ENCODE peak calls at places on chromosomes 5 and 9, in ten cellular contexts. C, R, G, V, Y, D, J, W, Q and E are unnamed samples.

GRCh38 chr5:126814721-126815404 is 37.9 kb downstream of the LMNB1 start:
- DNase-seq in C (no peak), R (no peak), G (no peak), V (no peak), Y (no peak), D (no peak), J (no peak), W (peak; percentile 10), Q (peak; percentile 51), E (no peak)

GRCh38 chr5:134749415-134749814 is 9.2 kb upstream of the DDX46 start:
- DNase-seq in C (no peak), R (no peak), G (no peak), V (no peak), Y (no peak), D (no peak), J (no peak), W (no peak), Q (no peak), E (no peak)

GRCh38 chr5:6475626-6476312 is 27.1 kb downstream of the UBE2QL1 start:
- DNase-seq in C (no peak), R (no peak), G (no peak), V (peak; percentile 49), Y (peak; percentile 86), D (no peak), J (no peak), W (peak; percentile 50), Q (no peak), E (no peak)

GRCh38 chr5:97554992-97555981 is 372.2 kb upstream of the RIOK2 start:
- DNase-seq in C (no peak), R (peak; percentile 49), G (no peak), V (no peak), Y (no peak), D (no peak), J (no peak), W (no peak), Q (peak; percentile 22), E (no peak)

GRCh38 chr5:178231736-178232123 is 872 bp downstream of the PHYKPL start:
- DNase-seq in C (no peak), R (no peak), G (no peak), V (no peak), Y (no peak), D (no peak), J (no peak), W (no peak), Q (no peak), E (no peak)

GRCh38 chr5:93593476-93594060 is 10.5 kb downstream of the NR2F1 start:
- DNase-seq in C (no peak), R (no peak), G (no peak), V (no peak), Y (peak; percentile 51), D (no peak), J (peak; percentile 48), W (no peak), Q (no peak), E (no peak)

GRCh38 chr9:130073373-130073772 is 19.7 kb downstream of the GPR107 start:
- DNase-seq in C (no peak), R (no peak), G (peak; percentile 69), V (no peak), Y (no peak), D (no peak), J (no peak), W (no peak), Q (peak; percentile 87), E (no peak)

GRCh38 chr9:110918316-110919054 is 119.8 kb downstream of the LPAR1 start:
- DNase-seq in C (no peak), R (peak; percentile 56), G (no peak), V (no peak), Y (no peak), D (no peak), J (no peak), W (peak; percentile 78), Q (peak; percentile 54), E (no peak)

GRCh38 chr5:53095931-53096525 is 13.5 kb downstream of the MOCS2 start:
- DNase-seq in C (peak; percentile 61), R (peak; percentile 41), G (peak; percentile 64), V (peak; percentile 68), Y (peak; percentile 60), D (no peak), J (no peak), W (peak; percentile 80), Q (peak; percentile 81), E (peak; percentile 72)

GRCh38 chr5:108382784-108383358 is 973 bp upstream of the FBXL17 start:
- DNase-seq in C (no peak), R (no peak), G (peak; percentile 23), V (no peak), Y (no peak), D (no peak), J (no peak), W (no peak), Q (no peak), E (no peak)

GRCh38 chr5:149277821-149278220 is 6.2 kb downstream of the AFAP1L1 start:
- DNase-seq in C (no peak), R (no peak), G (no peak), V (no peak), Y (no peak), D (no peak), J (no peak), W (no peak), Q (peak; percentile 72), E (no peak)

GRCh38 chr9:93259490-93260289 is 75.8 kb downstream of the WNK2 start:
- DNase-seq in C (no peak), R (no peak), G (no peak), V (peak; percentile 22), Y (no peak), D (no peak), J (peak; percentile 39), W (no peak), Q (no peak), E (peak; percentile 16)

GRCh38 chr5:1651971-1652872 is 128.5 kb upstream of the LPCAT1 start:
- DNase-seq in C (no peak), R (no peak), G (no peak), V (no peak), Y (no peak), D (no peak), J (peak; percentile 39), W (no peak), Q (no peak), E (no peak)

GRCh38 chr5:54612711-54613110 is 95.2 kb downstream of the SNX18 start:
- DNase-seq in C (no peak), R (no peak), G (no peak), V (no peak), Y (no peak), D (no peak), J (no peak), W (no peak), Q (no peak), E (no peak)

GRCh38 chr5:61860978-61861377 is 445.0 kb upstream of the KIF2A start:
- DNase-seq in C (no peak), R (no peak), G (no peak), V (no peak), Y (no peak), D (no peak), J (no peak), W (no peak), Q (no peak), E (no peak)
- TF ChIP-seq CTCF in C (no peak), R (no peak), G (no peak), V (no peak), Y (no peak), D (no peak), J (no peak), W (no peak), Q (no peak), E (no peak)

DNA sequence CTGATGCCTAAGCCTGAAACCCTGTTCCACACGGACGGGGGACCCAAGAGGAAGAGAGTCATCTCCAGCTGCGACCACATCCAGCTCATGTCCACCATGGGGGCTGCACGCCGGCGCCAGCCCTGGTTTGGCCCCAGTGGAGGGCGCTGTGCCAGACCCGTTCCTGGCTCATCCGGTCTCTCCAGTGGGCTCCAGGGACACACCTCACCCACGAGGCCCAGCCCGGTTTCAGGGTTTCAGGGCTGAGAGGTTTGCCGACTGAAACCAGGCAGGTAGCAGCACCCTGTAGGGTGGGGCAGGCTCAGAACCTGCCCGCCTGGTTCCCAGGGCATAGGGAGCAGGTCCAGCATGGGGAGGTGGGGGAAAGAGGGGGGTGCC is 71.4 kb upstream of the STXBP1 start:
- DNase-seq in C (no peak), R (no peak), G (no peak), V (peak; percentile 71), Y (peak; percentile 67), D (no peak), J (no peak), W (peak; percentile 42), Q (no peak), E (no peak)
- TF ChIP-seq CTCF in C (no peak), R (no peak), G (no peak), V (no peak), Y (no peak), D (no peak), J (no peak), W (peak; percentile 26), Q (no peak), E (no peak)

DNA sequence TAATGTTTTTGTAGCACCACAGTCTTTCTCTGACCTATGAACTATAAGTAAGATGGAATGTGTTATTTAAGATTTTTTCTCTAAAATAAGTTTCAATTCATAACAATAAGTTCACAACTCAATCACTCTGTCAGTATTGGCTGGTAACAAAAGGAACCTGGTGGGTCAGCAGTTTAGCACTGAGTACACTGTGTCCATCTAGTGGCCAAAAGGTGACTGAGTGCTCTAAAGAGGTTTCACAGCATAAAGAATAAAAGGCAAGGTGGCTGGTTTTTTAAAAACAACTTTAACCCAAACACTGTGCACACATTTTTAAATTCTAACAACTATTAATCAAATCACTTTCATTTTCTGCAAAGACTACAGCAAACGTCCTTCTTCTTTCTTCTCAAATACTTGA is 443.3 kb downstream of the PDE4D start:
- DNase-seq in C (no peak), R (no peak), G (no peak), V (no peak), Y (no peak), D (no peak), J (no peak), W (peak; percentile 43), Q (no peak), E (no peak)
- TF ChIP-seq CTCF in C (no peak), R (peak; percentile 34), G (no peak), V (no peak), Y (no peak), D (no peak), J (peak; percentile 32), W (peak; percentile 65), Q (peak; percentile 26), E (no peak)

DNA sequence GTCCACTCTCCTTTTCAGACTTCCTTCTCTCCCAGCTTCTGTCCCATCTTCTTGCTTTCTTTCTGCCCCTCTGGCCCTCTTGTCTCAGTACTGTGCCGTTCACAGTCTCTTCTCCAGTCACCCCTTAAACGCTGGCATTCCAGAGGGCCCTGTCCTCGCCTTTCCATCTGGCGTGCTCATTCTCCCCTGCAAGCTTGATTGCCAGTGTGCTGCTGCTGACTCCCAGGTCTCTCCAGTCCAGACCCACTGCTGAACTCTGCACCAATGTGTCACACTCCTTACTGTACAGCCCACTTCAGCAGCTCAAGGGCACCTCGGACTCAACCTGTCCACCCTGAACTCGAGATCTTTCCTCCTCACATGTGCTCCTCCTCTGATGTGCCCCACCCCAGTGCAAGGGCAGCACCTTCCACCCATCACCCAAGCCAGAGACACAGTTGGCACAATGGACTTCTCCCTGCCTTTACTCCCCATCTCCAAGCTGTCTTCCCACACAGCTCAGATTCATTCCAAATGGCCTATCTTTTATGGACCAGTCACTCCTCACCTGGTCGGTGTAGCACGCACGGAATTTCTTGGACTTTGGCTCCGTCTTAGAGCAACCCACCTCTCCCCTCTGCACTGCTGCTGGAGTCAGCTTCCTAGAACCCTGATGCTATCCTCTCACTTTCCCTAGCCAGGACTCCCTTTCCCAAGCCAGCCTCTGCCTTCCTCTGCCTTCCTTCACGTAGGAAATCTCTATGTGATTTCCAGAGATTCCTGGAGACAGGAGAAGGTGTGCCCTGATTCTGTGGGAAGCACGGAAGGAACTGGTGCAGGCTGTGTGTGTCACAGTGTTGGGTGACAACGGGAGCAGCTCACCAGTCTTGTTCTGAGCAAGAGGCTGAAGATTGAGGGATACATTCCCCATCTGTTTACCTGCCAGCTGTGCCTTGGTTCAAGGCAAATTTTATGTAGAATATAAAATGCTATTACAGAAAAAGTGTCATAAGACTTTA is 26.0 kb upstream of the SLC2A8 start:
- DNase-seq in C (no peak), R (no peak), G (peak; percentile 50), V (no peak), Y (no peak), D (no peak), J (no peak), W (no peak), Q (no peak), E (no peak)
- TF ChIP-seq CTCF in C (no peak), R (no peak), G (no peak), V (no peak), Y (no peak), D (no peak), J (no peak), W (no peak), Q (no peak), E (no peak)